ENCODE peak calls at places on chromosomes 16 and 17, in nine cellular contexts. D is sigmoid colon, P is gastrocnemius medialis, H is cardiac muscle cell, W is heart right ventricle, I is A549, J is colonic mucosa, L is ascending aorta, E is tibial artery. X is an unnamed sample.

GRCh38 chr16:21150375-21151001 is at the start of gene DNAH3:
- DNase-seq in D (no peak), P (no peak), H (peak; percentile 45), W (no peak), I (no peak), J (no peak), L (no peak), E (no peak), X (no peak)

GRCh38 chr17:31789707-31790505 is 69.1 kb downstream of the COPRS start:
- DNase-seq in D (no peak), P (no peak), H (no peak), W (no peak), I (no peak), J (no peak), L (no peak), E (no peak), X (no peak)

GRCh38 chr16:48386559-48387312 is 1.5 kb upstream of the SIAH1 start:
- DNase-seq in D (no peak), P (no peak), H (no peak), W (no peak), I (no peak), J (no peak), L (peak; percentile 25), E (peak; percentile 63), X (no peak)

GRCh38 chr16:46862555-46863447 is 21.4 kb upstream of the GPT2 start:
- DNase-seq in D (no peak), P (no peak), H (no peak), W (no peak), I (no peak), J (no peak), L (no peak), E (no peak), X (no peak)

GRCh38 chr16:19831678-19832077 is 53.0 kb downstream of the GPRC5B start:
- DNase-seq in D (no peak), P (peak; percentile 78), H (peak; percentile 66), W (peak; percentile 15), I (no peak), J (no peak), L (no peak), E (no peak), X (no peak)

GRCh38 chr16:67244387-67245188 is 2.7 kb downstream of the FHOD1 start:
- DNase-seq in D (peak; percentile 83), P (peak; percentile 93), H (peak; percentile 89), W (peak; percentile 86), I (peak; percentile 80), J (peak; percentile 75), L (peak; percentile 66), E (peak; percentile 81), X (peak; percentile 82)

GRCh38 chr16:11460820-11461594 is 115.7 kb downstream of the RMI2 start:
- DNase-seq in D (no peak), P (no peak), H (no peak), W (no peak), I (no peak), J (no peak), L (no peak), E (no peak), X (no peak)

GRCh38 chr16:10982430-10983174 is 38.2 kb downstream of the CLEC16A start:
- DNase-seq in D (no peak), P (peak; percentile 52), H (no peak), W (peak; percentile 24), I (no peak), J (no peak), L (no peak), E (peak; percentile 56), X (no peak)

GRCh38 chr17:8841844-8842243 is 25.6 kb downstream of the PIK3R6 start:
- DNase-seq in D (peak; percentile 4), P (no peak), H (no peak), W (no peak), I (no peak), J (no peak), L (no peak), E (no peak), X (no peak)
- TF ChIP-seq CTCF in D (no peak), P (no peak), H (no peak), W (no peak), I (no peak), J (no peak), L (no peak), E (no peak), X (no peak)

DNA sequence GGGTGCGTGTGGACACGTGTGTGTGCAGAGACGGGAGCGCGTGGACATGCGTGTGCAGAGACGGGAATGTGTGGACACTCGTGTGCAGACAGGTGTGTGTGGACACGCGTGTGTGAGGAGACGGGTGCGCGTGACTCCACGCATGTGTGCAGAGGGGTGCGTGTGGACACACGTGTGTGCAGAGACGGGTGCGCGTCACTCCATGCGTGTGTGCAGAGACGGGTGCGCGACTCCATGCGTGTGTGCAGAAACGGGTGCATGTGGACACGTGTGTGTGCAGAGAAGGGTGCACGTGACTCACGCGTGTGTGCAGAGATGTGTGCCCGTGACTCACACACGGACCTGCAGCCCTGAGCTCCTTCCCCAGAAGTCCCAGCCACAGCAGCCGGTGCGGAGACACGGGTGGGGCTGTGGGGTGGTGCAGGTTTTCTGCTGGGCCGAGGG is 2.2 kb upstream of the CD7 start:
- DNase-seq in D (no peak), P (no peak), H (no peak), W (no peak), I (no peak), J (no peak), L (no peak), E (no peak), X (no peak)
- H3K4me3 ChIP-seq in D (no peak overlapping the region), P (no peak overlapping the region), H (no peak overlapping the region), W (no peak overlapping the region), I (no peak overlapping the region), J (no peak overlapping the region), L (no peak overlapping the region), E (no peak overlapping the region), X (no peak overlapping the region)

GRCh38 chr17:69945698-69946185 is 129.3 kb upstream of the KCNJ16 start:
- DNase-seq in D (no peak), P (no peak), H (no peak), W (peak; percentile 10), I (no peak), J (no peak), L (no peak), E (no peak), X (no peak)
- H3K9me3 ChIP-seq in D (no peaks in the 10 kb centered on the region), P (no peaks in the 10 kb centered on the region), H (no peaks in the 10 kb centered on the region), W (no peaks in the 10 kb centered on the region), I (no peaks in the 10 kb centered on the region), J (no peaks in the 10 kb centered on the region), L (no peaks in the 10 kb centered on the region), E (no peaks in the 10 kb centered on the region), X (no peaks in the 10 kb centered on the region)

DNA sequence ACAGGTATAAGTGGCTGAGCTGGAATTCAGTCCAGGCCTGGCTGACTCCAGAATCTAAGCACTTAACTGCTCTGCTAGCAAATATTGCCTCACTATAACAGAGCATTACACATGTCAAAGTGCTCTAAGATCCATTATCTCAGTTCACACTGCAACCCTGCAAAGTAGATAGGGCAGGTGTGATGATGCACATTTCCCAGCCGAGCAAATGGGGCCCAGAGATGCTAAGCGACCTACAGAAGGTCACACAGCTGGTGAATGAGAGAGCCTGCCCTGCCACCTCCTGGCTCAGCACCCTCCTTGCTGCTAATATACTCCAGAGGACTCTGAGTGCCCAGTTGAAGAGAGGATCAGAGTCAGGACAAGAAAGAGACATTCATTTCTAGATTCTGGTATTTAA is 73.6 kb upstream of the CCL1 start:
- DNase-seq in D (no peak), P (no peak), H (no peak), W (no peak), I (no peak), J (no peak), L (no peak), E (no peak), X (no peak)
- TF ChIP-seq CTCF in D (no peak), P (no peak), H (no peak), W (no peak), I (no peak), J (no peak), L (no peak), E (no peak), X (no peak)

GRCh38 chr16:29791845-29792797 is 1.6 kb downstream of the KIF22 start:
- DNase-seq in D (no peak), P (no peak), H (no peak), W (no peak), I (no peak), J (no peak), L (no peak), E (no peak), X (no peak)
- H3K4me3 ChIP-seq in D (no peak overlapping the region), P (no peak overlapping the region), H (peak overlapping the region; percentile 77), W (peak overlapping the region; percentile 82), I (peak overlapping the region; percentile 94), J (peak overlapping the region; percentile 78), L (peak overlapping the region; percentile 89), E (no peak overlapping the region), X (no peak overlapping the region)

DNA sequence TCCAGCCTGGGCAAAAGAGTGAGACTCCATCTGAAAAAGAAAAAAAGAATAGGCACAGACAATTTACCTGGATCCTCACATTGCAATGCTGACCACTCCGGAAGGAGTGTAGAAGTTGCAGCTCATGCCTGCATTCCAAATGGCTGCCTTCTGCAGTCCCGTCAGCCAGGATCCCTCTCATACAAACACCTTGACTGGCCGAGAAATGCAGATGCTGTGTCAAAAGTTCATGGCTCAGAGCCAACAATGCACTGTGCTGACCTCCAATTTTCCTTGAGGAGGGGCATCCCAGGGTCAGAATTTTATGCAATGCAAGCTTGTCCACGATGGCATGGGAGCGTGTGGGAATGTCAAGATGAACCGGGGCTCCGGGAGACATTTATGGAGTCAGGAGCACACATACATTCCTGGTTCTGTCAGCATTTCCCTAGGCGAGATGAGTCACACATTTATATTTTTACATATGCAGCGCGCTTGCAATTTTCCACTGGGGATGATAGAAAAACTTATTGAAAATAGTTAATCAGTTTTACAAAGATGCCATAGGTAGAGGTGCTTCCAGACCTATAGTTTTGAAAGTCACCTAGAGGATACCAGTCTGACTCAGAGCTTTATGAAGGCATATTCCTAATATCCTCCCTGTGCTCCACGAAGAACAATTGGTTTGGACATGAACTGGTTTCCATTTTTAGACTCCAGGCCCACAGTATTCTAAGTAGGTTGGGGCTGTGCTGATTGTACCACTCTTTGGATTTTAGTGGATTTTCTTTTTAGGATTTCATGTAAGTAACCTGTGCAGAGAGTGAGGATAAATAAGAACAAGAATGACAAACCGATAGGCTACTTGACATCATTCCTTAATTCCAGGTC is 614.6 kb downstream of the MAF start:
- DNase-seq in D (no peak), P (no peak), H (no peak), W (no peak), I (no peak), J (no peak), L (no peak), E (no peak), X (no peak)
- H3K9me3 ChIP-seq in D (peaks cover 3% of the 10 kb centered on the region), P (no peaks in the 10 kb centered on the region), H (no peaks in the 10 kb centered on the region), W (no peaks in the 10 kb centered on the region), I (no peaks in the 10 kb centered on the region), J (no peaks in the 10 kb centered on the region), L (no peaks in the 10 kb centered on the region), E (no peaks in the 10 kb centered on the region), X (no peaks in the 10 kb centered on the region)

DNA sequence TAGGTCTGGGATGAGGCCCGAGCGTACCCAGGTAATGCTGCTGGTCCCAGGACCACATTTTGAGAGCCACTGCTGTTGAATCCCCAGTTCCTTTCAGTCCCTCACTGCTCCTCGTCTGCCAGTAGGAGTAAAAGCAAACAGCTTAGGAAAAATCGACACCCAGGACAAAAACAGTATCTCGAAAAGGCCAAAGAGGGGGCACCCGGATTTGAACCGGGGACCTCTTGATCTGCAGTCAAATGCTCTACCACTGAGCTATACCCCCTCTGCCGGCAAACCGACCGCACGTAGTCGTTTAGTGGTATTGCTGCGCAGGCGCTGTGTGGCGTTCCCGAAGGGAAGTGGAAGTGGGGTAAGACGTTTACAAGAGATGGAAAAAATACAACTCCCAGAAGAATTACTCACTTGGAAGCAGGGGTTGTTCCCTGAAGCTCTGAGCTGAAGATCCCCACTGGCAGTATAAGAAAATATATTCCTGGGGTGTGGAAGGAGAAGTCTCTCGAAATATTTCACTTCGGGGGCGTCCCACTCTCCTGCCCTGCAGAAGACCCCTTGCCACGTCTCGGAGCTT is 2.2 kb upstream of the PLXDC1 start:
- DNase-seq in D (peak; percentile 97), P (peak; percentile 87), H (peak; percentile 89), W (peak; percentile 95), I (peak; percentile 94), J (peak; percentile 95), L (peak; percentile 90), E (peak; percentile 95), X (peak; percentile 93)
- TF ChIP-seq CTCF in D (no peak), P (peak; percentile 32), H (peak; percentile 17), W (peak; percentile 30), I (no peak), J (no peak), L (no peak), E (peak; percentile 41), X (no peak)